ENCODE peak calls at places on chromosome 18, in nine cellular contexts. X is fibroblast of pulmonary artery; P is stomach; E is G401; D is coronary artery; S is stimulated activated CD4-positive, alpha-beta T cell treated with anti-CD3 and anti-CD28 coated beads, Interleukin-12 subunit alpha, Interleukin-12 subunit beta, amount 100 ng/mL, for 4 hours; T is left ventricle myocardium superior; K is SK-N-SH; A is H7. W is an unnamed sample.

GRCh38 chr18:80176334-80177080 is 67.4 kb downstream of the ADNP2 start:
- DNase-seq in P (no peak), X (no peak), S (no peak), D (no peak), E (no peak), A (no peak), K (no peak), T (no peak), W (no peak)

GRCh38 chr18:36441872-36442271 is 144.4 kb downstream of the FHOD3 start:
- DNase-seq in A (no peak), S (no peak), E (no peak), D (no peak), X (peak), K (no peak), T (no peak), P (no peak), W (no peak)

GRCh38 chr18:37425182-37425581 is 140.4 kb downstream of the CELF4 start:
- DNase-seq in T (no peak), P (no peak), A (no peak), D (no peak), K (no peak), S (no peak), E (no peak), X (no peak), W (no peak)

GRCh38 chr18:78856569-78857200 is 122.9 kb upstream of the SALL3 start:
- DNase-seq in T (no peak), X (no peak), S (no peak), E (no peak), A (peak), D (no peak), K (no peak), P (no peak), W (no peak)

GRCh38 chr18:31487251-31488015 is 10.5 kb upstream of the DSG2 start:
- DNase-seq in D (no peak), X (peak), S (no peak), A (no peak), T (no peak), E (no peak), K (no peak), P (no peak), W (no peak)

GRCh38 chr18:74611791-74612190 is 14.1 kb downstream of the ZNF407 start:
- DNase-seq in K (no peak), E (no peak), X (no peak), D (no peak), P (no peak), A (no peak), S (no peak), T (no peak), W (no peak)

GRCh38 chr18:11741505-11742145 is 52.6 kb downstream of the GNAL start:
- DNase-seq in D (no peak), T (no peak), P (no peak), X (no peak), K (peak), E (no peak), A (peak), S (no peak), W (peak)

GRCh38 chr18:23283933-23284430 is 148.7 kb downstream of the CABLES1 start:
- DNase-seq in P (no peak), K (no peak), T (no peak), A (peak), D (no peak), E (no peak), X (peak), S (no peak), W (peak)

GRCh38 chr18:68219867-68220266 is 495.0 kb downstream of the TMX3 start:
- DNase-seq in K (no peak), P (no peak), T (no peak), D (no peak), S (no peak), X (peak), A (no peak), E (no peak), W (no peak)

GRCh38 chr18:7177131-7177744 is 53.7 kb upstream of the LRRC30 start:
- DNase-seq in A (peak), T (no peak), X (peak), S (no peak), K (peak), P (no peak), E (peak), D (no peak), W (peak)

GRCh38 chr18:30870466-30870865 is 172.1 kb downstream of the DSC3 start:
- DNase-seq in S (no peak), T (no peak), X (no peak), A (no peak), P (no peak), E (no peak), K (no peak), D (no peak), W (no peak)

GRCh38 chr18:12686100-12686499 is 16.4 kb downstream of the CEP76 start:
- DNase-seq in S (no peak), E (peak), D (no peak), P (no peak), T (no peak), X (peak), K (peak), A (no peak), W (peak)

GRCh38 chr18:159933-160332 is 1.6 kb downstream of the USP14 start:
- DNase-seq in S (no peak), K (no peak), T (no peak), A (no peak), X (no peak), P (no peak), E (no peak), D (no peak), W (no peak)

GRCh38 chr18:42784612-42785011 is 330.9 kb downstream of the RIT2 start:
- DNase-seq in S (no peak), E (no peak), P (no peak), D (no peak), X (no peak), K (no peak), A (no peak), T (no peak), W (no peak)

GRCh38 chr18:64099244-64099643 is 49.6 kb downstream of the LINC00305 start:
- DNase-seq in A (no peak), K (no peak), X (no peak), E (no peak), T (no peak), D (no peak), P (no peak), S (no peak), W (no peak)

GRCh38 chr18:28045176-28045810 is 131.6 kb downstream of the CDH2 start:
- DNase-seq in A (no peak), T (no peak), K (no peak), E (peak), S (no peak), P (no peak), D (no peak), X (peak), W (peak)

GRCh38 chr18:44589709-44590108 is 91.0 kb upstream of the SETBP1 start:
- DNase-seq in D (no peak), P (no peak), E (no peak), S (no peak), X (peak), K (no peak), A (no peak), T (no peak), W (no peak)

GRCh38 chr18:22189431-22189830 is 20.0 kb downstream of the GATA6 start:
- DNase-seq in T (no peak), X (peak), S (no peak), P (no peak), A (no peak), K (no peak), E (no peak), D (no peak), W (no peak)

GRCh38 chr18:55861266-55861665 is 273.3 kb upstream of the TCF4 start:
- DNase-seq in A (no peak), P (no peak), X (peak), E (peak), S (no peak), K (no peak), D (no peak), T (no peak), W (peak)

GRCh38 chr18:7645756-7646155 is 78.6 kb downstream of the PTPRM start:
- DNase-seq in D (no peak), E (no peak), S (no peak), P (peak), A (no peak), X (no peak), K (no peak), T (no peak), W (no peak)

GRCh38 chr18:13730486-13730885 is 4.0 kb downstream of the RNMT start:
- DNase-seq in P (no peak), K (no peak), X (no peak), T (no peak), E (no peak), A (no peak), S (no peak), D (no peak), W (no peak)

GRCh38 chr18:58310517-58310916 is 266.5 kb downstream of the NEDD4L start:
- DNase-seq in K (no peak), P (peak), X (no peak), T (peak), E (peak), D (no peak), S (peak), A (no peak), W (peak)

GRCh38 chr18:53702480-53702879 is 522.0 kb downstream of the MBD2 start:
- DNase-seq in P (no peak), S (no peak), D (no peak), E (no peak), X (no peak), A (no peak), K (no peak), T (no peak), W (no peak)

GRCh38 chr18:69854455-69854854 is 93.2 kb downstream of the CD226 start:
- DNase-seq in D (no peak), A (peak), X (no peak), E (no peak), P (no peak), K (no peak), T (no peak), S (no peak), W (peak)

GRCh38 chr18:49560277-49561126 is 1.4 kb upstream of the LIPG start:
- DNase-seq in D (no peak), T (no peak), P (no peak), A (peak), S (no peak), X (no peak), E (no peak), K (peak), W (peak)

GRCh38 chr18:39770399-39770798 is 2184.6 kb upstream of the PIK3C3 start:
- DNase-seq in S (no peak), E (no peak), K (no peak), A (no peak), X (no peak), P (no peak), T (no peak), D (no peak), W (no peak)

GRCh38 chr18:75439356-75439755 is 11.9 kb upstream of the SMIM21 start:
- DNase-seq in D (no peak), S (no peak), A (no peak), K (no peak), X (no peak), E (no peak), T (no peak), P (no peak), W (no peak)

GRCh38 chr18:51134721-51135120 is 62.8 kb downstream of the MEX3C start:
- DNase-seq in T (no peak), K (no peak), D (no peak), P (no peak), E (no peak), A (no peak), X (no peak), S (no peak), W (no peak)